ENCODE peak calls at places on chromosome 5, in five cellular contexts. D is NCI-H226; X is right cardiac atrium; Z is activated naive CD4-positive, alpha-beta T cell; C is stimulated activated CD8-positive, alpha-beta memory T cell treated with anti-CD3 and anti-CD28 coated beads, Interleukin-7, amount 100 ng/mL, for 24 hours. W is an unnamed sample.

GRCh38 chr5:78647411-78647818 is 1.2 kb downstream of the LHFPL2 start:
- DNase-seq in X (no peak), Z (no peak), C (no peak), D (no peak), W (no peak)

GRCh38 chr5:106459541-106459940 is 1211.2 kb downstream of the EFNA5 start:
- DNase-seq in C (no peak), Z (no peak), X (no peak), D (no peak), W (no peak)

GRCh38 chr5:150473673-150474358 is 24.3 kb upstream of the RPS14 start:
- DNase-seq in X (no peak), Z (no peak), C (no peak), D (peak; percentile 93), W (no peak)

GRCh38 chr5:142977363-142978051 is 207.3 kb downstream of the ARHGAP26 start:
- DNase-seq in Z (no peak), C (no peak), D (peak; percentile 99), X (no peak), W (no peak)

GRCh38 chr5:180208435-180209081 is 453 bp downstream of the RASGEF1C start:
- DNase-seq in D (peak; percentile 4), Z (no peak), C (no peak), X (no peak), W (no peak)

GRCh38 chr5:14879985-14880589 is 8.5 kb upstream of the ANKH start:
- DNase-seq in C (no peak), X (no peak), D (peak; percentile 27), Z (no peak), W (no peak)

GRCh38 chr5:136769900-136770684 is 404.7 kb upstream of the TRPC7 start:
- DNase-seq in C (no peak), Z (no peak), D (peak; percentile 12), X (peak; percentile 71), W (no peak)

GRCh38 chr5:133985540-133986180 is 17.2 kb upstream of the C5orf15 start:
- DNase-seq in X (no peak), C (no peak), Z (no peak), D (no peak), W (no peak)

GRCh38 chr5:38618154-38618553 is 61.7 kb upstream of the LIFR start:
- DNase-seq in Z (no peak), C (no peak), X (no peak), D (no peak), W (no peak)

GRCh38 chr5:142486581-142486980 is 161.8 kb upstream of the SPRY4 start:
- DNase-seq in D (peak; percentile 76), X (no peak), Z (no peak), C (no peak), W (no peak)

GRCh38 chr5:1034421-1034905 is 25.9 kb downstream of the NKD2 start:
- DNase-seq in D (no peak), C (no peak), X (no peak), Z (no peak), W (no peak)

GRCh38 chr5:58988938-58989337 is 406.1 kb downstream of the RAB3C start:
- DNase-seq in Z (no peak), C (no peak), X (no peak), D (no peak), W (no peak)

GRCh38 chr5:168651654-168652053 is 72.5 kb upstream of the PANK3 start:
- DNase-seq in Z (no peak), X (no peak), C (no peak), D (peak; percentile 77), W (no peak)

GRCh38 chr5:164934561-164934960 is 1429.1 kb downstream of the MAT2B start:
- DNase-seq in Z (no peak), C (no peak), X (no peak), D (peak; percentile 60), W (no peak)

GRCh38 chr5:149046196-149046829 is 16.5 kb downstream of the SH3TC2 start:
- DNase-seq in C (no peak), D (peak; percentile 42), X (no peak), Z (no peak), W (no peak)

GRCh38 chr5:77133061-77133758 is 46.1 kb upstream of the ZBED3 start:
- DNase-seq in X (peak; percentile 75), Z (no peak), C (no peak), D (peak; percentile 92), W (peak; percentile 13)

GRCh38 chr5:89309268-89309667 is 426.3 kb upstream of the MEF2C start:
- DNase-seq in D (no peak), Z (no peak), X (no peak), C (no peak), W (no peak)

GRCh38 chr5:117800261-117800660 is 1188.1 kb downstream of the DTWD2 start:
- DNase-seq in X (no peak), C (no peak), D (no peak), Z (no peak), W (no peak)

GRCh38 chr5:180345186-180345585 is 8.0 kb downstream of the GFPT2 start:
- DNase-seq in Z (no peak), C (no peak), X (no peak), D (no peak), W (no peak)

GRCh38 chr5:113378486-113378885 is 56.3 kb downstream of the TSSK1B start:
- DNase-seq in C (no peak), Z (no peak), D (no peak), X (no peak), W (no peak)

GRCh38 chr5:28165116-28165515 is 1126.7 kb upstream of the CDH9 start:
- DNase-seq in C (no peak), Z (no peak), D (peak; percentile 18), X (no peak), W (no peak)

GRCh38 chr5:54519083-54519541 is 1.6 kb downstream of the SNX18 start:
- DNase-seq in X (peak; percentile 65), C (no peak), D (no peak), Z (no peak), W (no peak)

GRCh38 chr5:59193616-59194319 is 610.9 kb downstream of the RAB3C start:
- DNase-seq in D (peak; percentile 75), X (peak; percentile 50), Z (no peak), C (no peak), W (no peak)